ENCODE peak calls at places on chromosomes 11 and 22, in four cellular contexts. One of them, this sample, is unnamed.

GRCh38 chr11:111601636-111601978 is 642 bp upstream of the SIK2 start:
- DNase-seq in HepG2: no peak
- DNase-seq in GM12878: no peak
- DNase-seq in K562: no peak
- DNase-seq in this sample: no peak

GRCh38 chr11:16741473-16741872 is 3.0 kb downstream of the C11orf58 start:
- DNase-seq in HepG2: no peak
- DNase-seq in K562: no peak
- DNase-seq in GM12878: no peak
- DNase-seq in this sample: peak; percentile 7

GRCh38 chr11:14974723-14975587 is 2.8 kb upstream of the CALCA start:
- DNase-seq in GM12878: no peak
- DNase-seq in K562: peak; percentile 54
- DNase-seq in HepG2: peak; percentile 16
- DNase-seq in this sample: peak; percentile 49

GRCh38 chr22:42300286-42301071 is 30.0 kb upstream of the TCF20 start:
- DNase-seq in GM12878: no peak
- DNase-seq in HepG2: no peak
- DNase-seq in K562: peak; percentile 51
- DNase-seq in this sample: no peak

GRCh38 chr11:44595964-44596381 is 30.5 kb downstream of the CD82 start:
- DNase-seq in K562: no peak
- DNase-seq in GM12878: no peak
- DNase-seq in HepG2: no peak
- DNase-seq in this sample: no peak

GRCh38 chr11:47607380-47607779 is 13.2 kb upstream of the C1QTNF4 start:
- DNase-seq in K562: no peak
- DNase-seq in GM12878: no peak
- DNase-seq in HepG2: no peak
- DNase-seq in this sample: no peak

GRCh38 chr11:62832346-62833234 is at the start of gene TEX54:
- DNase-seq in HepG2: no peak
- DNase-seq in K562: no peak
- DNase-seq in GM12878: no peak
- DNase-seq in this sample: no peak

GRCh38 chr11:623999-624704 is 603 bp downstream of the CDHR5 start:
- DNase-seq in GM12878: no peak
- DNase-seq in K562: no peak
- DNase-seq in HepG2: no peak
- DNase-seq in this sample: peak; percentile 47

GRCh38 chr11:89495951-89496350 is 4.8 kb upstream of the NOX4 start:
- DNase-seq in HepG2: no peak
- DNase-seq in K562: no peak
- DNase-seq in GM12878: no peak
- DNase-seq in this sample: peak; percentile 37

GRCh38 chr11:70522261-70522612 is 123.9 kb downstream of the CTTN start:
- DNase-seq in GM12878: no peak
- DNase-seq in K562: no peak
- DNase-seq in HepG2: no peak
- DNase-seq in this sample: no peak

GRCh38 chr11:126530416-126530815 is 174.9 kb downstream of the ST3GAL4 start:
- DNase-seq in HepG2: no peak
- DNase-seq in GM12878: no peak
- DNase-seq in K562: no peak
- DNase-seq in this sample: no peak

GRCh38 chr11:120912504-120912903 is 111.4 kb upstream of the TBCEL start:
- DNase-seq in GM12878: no peak
- DNase-seq in HepG2: peak; percentile 36
- DNase-seq in K562: peak; percentile 15
- DNase-seq in this sample: peak; percentile 51

GRCh38 chr11:100830978-100831732 is 144.1 kb downstream of the ARHGAP42 start:
- DNase-seq in K562: no peak
- DNase-seq in GM12878: no peak
- DNase-seq in HepG2: no peak
- DNase-seq in this sample: no peak

GRCh38 chr11:85483861-85484260 is 143.3 kb downstream of the DLG2 start:
- DNase-seq in GM12878: no peak
- DNase-seq in HepG2: no peak
- DNase-seq in K562: no peak
- DNase-seq in this sample: no peak

GRCh38 chr11:84241374-84242131 is 955.4 kb upstream of the CCDC90B start:
- DNase-seq in GM12878: no peak
- DNase-seq in K562: no peak
- DNase-seq in HepG2: no peak
- DNase-seq in this sample: no peak

GRCh38 chr22:23888615-23889401 is 5.4 kb upstream of the MIF start:
- DNase-seq in K562: peak; percentile 42
- DNase-seq in HepG2: peak; percentile 52
- DNase-seq in GM12878: no peak
- DNase-seq in this sample: peak; percentile 15

GRCh38 chr11:31817054-31817620 is 6.0 kb upstream of the PAX6 start:
- DNase-seq in GM12878: no peak
- DNase-seq in K562: no peak
- DNase-seq in HepG2: no peak
- DNase-seq in this sample: no peak

GRCh38 chr22:31451709-31452571 is 37.7 kb downstream of the EIF4ENIF1 start:
- DNase-seq in GM12878: peak; percentile 15
- DNase-seq in HepG2: peak; percentile 57
- DNase-seq in K562: peak; percentile 13
- DNase-seq in this sample: peak; percentile 21

GRCh38 chr22:44692662-44693007 is 9.4 kb upstream of the PRR5 start:
- DNase-seq in GM12878: no peak
- DNase-seq in HepG2: no peak
- DNase-seq in K562: no peak
- DNase-seq in this sample: no peak

GRCh38 chr11:20154381-20154780 is 5.9 kb downstream of the DBX1 start:
- DNase-seq in K562: no peak
- DNase-seq in HepG2: no peak
- DNase-seq in GM12878: no peak
- DNase-seq in this sample: no peak

GRCh38 chr11:93573184-93573583 is 30.0 kb upstream of the SMCO4 start:
- DNase-seq in GM12878: no peak
- DNase-seq in HepG2: no peak
- DNase-seq in K562: no peak
- DNase-seq in this sample: peak; percentile 16

GRCh38 chr11:78100276-78101040 is 20.8 kb upstream of the NDUFC2 start:
- DNase-seq in GM12878: no peak
- DNase-seq in K562: no peak
- DNase-seq in HepG2: no peak
- DNase-seq in this sample: no peak

GRCh38 chr11:19913236-19913892 is 200.7 kb downstream of the NAV2 start:
- DNase-seq in K562: no peak
- DNase-seq in GM12878: no peak
- DNase-seq in HepG2: peak; percentile 36
- DNase-seq in this sample: no peak

GRCh38 chr11:128503231-128503991 is 83.9 kb downstream of the ETS1 start:
- DNase-seq in HepG2: no peak
- DNase-seq in GM12878: no peak
- DNase-seq in K562: no peak
- DNase-seq in this sample: no peak

GRCh38 chr11:128501576-128502549 is 85.5 kb downstream of the ETS1 start:
- DNase-seq in HepG2: no peak
- DNase-seq in GM12878: no peak
- DNase-seq in K562: no peak
- DNase-seq in this sample: no peak

GRCh38 chr11:128504489-128504888 is 82.9 kb downstream of the ETS1 start:
- DNase-seq in GM12878: no peak
- DNase-seq in HepG2: no peak
- DNase-seq in K562: no peak
- DNase-seq in this sample: no peak

GRCh38 chr11:128501008-128501407 is 86.3 kb downstream of the ETS1 start:
- DNase-seq in K562: no peak
- DNase-seq in GM12878: no peak
- DNase-seq in HepG2: no peak
- DNase-seq in this sample: no peak

GRCh38 chr11:128502736-128503135 is 84.6 kb downstream of the ETS1 start:
- DNase-seq in K562: no peak
- DNase-seq in GM12878: no peak
- DNase-seq in HepG2: no peak
- DNase-seq in this sample: peak; percentile 46
- TF ChIP-seq ESRRA in K562: no peak
- TF ChIP-seq ESRRA in GM12878: no peak
- TF ChIP-seq ESRRA in HepG2: no peak
- TF ChIP-seq ESRRA in this sample: no peak

DNA sequence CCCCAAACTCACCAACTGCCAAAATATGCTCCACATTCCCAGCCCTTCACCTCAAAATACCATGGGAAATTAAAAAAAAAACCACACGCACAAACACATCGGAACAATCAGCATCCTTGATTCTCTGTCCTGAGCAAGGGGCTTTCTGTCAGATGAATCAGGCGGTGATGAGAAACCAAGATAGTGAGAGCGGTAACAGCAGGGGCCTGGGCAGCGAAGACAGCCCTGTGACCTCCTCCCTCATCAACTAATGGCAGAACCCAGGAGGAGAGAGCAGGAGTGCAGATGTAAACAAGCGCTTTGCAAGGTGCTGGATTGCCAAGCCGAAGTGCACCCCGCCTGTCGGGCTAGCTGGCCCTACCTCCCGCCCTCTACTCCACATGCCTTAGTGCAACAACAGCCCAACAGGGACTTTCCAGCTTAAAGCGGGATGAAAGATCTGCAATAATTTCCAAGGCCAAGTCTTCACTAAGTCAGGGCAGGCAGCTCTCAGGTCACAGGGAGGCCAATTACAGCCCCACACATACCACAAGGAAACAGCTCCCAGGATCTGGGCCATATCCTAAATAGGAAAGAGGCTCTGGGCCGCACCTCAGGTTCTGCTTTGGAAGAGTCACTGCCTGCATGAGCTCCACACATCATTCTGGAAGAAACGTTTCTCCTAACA is 72.2 kb upstream of the BID start:
- DNase-seq in HepG2: no peak
- DNase-seq in K562: no peak
- DNase-seq in GM12878: no peak
- DNase-seq in this sample: no peak
- TF ChIP-seq SMC3 in HepG2: no peak
- TF ChIP-seq SMC3 in K562: no peak
- TF ChIP-seq SMC3 in GM12878: no peak
- TF ChIP-seq SMC3 in this sample: no peak

GRCh38 chr11:57566564-57567209 is 785 bp downstream of the UBE2L6 start:
- DNase-seq in HepG2: no peak
- DNase-seq in K562: no peak
- DNase-seq in GM12878: no peak
- DNase-seq in this sample: no peak
- TF ChIP-seq ESRRA in HepG2: no peak
- TF ChIP-seq ESRRA in K562: no peak
- TF ChIP-seq ESRRA in GM12878: no peak
- TF ChIP-seq ESRRA in this sample: no peak

DNA sequence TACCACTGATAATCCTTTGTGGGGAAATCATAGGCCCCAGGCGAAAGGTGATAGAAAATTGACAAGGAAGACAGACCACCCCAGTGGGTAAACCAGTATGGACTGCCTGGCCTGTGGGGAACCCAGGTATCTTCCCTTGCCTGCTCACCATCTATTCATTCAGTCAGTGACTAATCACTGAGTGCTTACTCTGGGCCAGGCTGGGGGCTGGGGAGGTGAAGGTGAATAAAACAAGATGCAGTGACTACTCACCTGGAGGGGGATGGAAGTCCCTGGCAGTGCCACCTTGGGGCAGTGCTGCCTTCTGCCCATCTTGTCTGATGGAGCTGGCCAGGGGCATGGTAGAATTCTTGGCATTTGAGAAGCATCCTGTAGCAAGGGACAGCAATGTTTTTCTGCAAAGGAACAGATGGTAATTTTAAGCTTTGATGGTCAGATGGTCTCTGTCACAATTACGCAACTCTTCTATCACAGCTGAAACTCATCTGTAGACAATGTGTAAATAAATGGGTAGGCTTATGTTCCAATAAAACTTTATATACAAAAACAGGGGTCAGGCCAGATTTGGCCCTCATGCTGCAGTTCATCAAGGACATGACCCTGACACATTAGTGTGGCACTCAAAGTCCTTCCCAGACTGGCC is 4.6 kb downstream of the ISX start:
- DNase-seq in HepG2: no peak
- DNase-seq in GM12878: no peak
- DNase-seq in K562: no peak
- DNase-seq in this sample: no peak
- TF ChIP-seq SMC3 in HepG2: no peak
- TF ChIP-seq SMC3 in GM12878: no peak
- TF ChIP-seq SMC3 in K562: no peak
- TF ChIP-seq SMC3 in this sample: no peak

GRCh38 chr22:29071261-29072045 is 1.4 kb upstream of the KREMEN1 start:
- DNase-seq in K562: no peak
- DNase-seq in GM12878: no peak
- DNase-seq in HepG2: peak; percentile 71
- DNase-seq in this sample: no peak

GRCh38 chr22:29072193-29072978 is 449 bp upstream of the KREMEN1 start:
- DNase-seq in HepG2: peak; percentile 89
- DNase-seq in K562: peak; percentile 94
- DNase-seq in GM12878: no peak
- DNase-seq in this sample: peak; percentile 72

GRCh38 chr22:29072979-29073617 is at the start of gene KREMEN1:
- DNase-seq in HepG2: no peak
- DNase-seq in GM12878: no peak
- DNase-seq in K562: no peak
- DNase-seq in this sample: no peak

GRCh38 chr22:29074276-29074625 is 1.4 kb downstream of the KREMEN1 start:
- DNase-seq in HepG2: no peak
- DNase-seq in K562: no peak
- DNase-seq in GM12878: no peak
- DNase-seq in this sample: no peak

DNA sequence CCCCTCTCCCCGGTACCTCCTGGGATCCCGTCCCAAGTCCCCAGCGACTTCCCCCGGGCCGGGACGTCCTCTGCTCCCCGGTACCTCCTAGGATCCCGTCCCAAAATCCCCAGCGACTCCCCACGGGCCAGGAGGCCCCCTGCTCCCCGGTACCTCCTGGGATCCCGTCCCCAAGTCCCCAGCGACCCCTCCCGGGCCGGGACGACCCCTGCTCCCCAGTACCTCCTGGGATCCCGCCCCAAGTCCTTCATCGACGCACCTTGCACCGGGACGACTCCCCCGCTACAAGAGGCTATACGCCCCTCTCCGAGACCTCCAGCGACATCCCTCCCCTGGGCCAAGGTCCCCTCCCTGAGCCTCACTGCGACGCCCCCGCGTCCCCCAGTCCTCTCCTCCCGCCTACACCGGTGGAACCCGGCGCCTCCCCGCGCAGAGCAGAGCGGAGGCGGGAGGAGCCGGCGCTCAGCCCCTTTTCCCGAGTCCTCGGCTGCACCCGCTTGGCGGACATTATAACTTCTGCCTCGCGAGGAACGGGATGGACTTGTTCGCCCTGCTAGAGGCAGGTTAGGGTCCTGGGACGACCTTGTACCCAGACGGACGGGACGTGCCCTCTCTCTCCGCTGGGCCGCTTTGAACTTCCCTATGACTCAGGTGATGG is 912 bp downstream of the KREMEN1 start:
- DNase-seq in GM12878: no peak
- DNase-seq in K562: no peak
- DNase-seq in HepG2: peak; percentile 54
- DNase-seq in this sample: no peak
- TF ChIP-seq ESRRA in GM12878: no peak
- TF ChIP-seq ESRRA in K562: no peak
- TF ChIP-seq ESRRA in HepG2: no peak
- TF ChIP-seq ESRRA in this sample: no peak